ENCODE peak calls at places on chromosome 15, in ten cellular contexts. K is adrenal gland, I is heart left ventricle, F is A549, J is stomach, S is transverse colon, Q is ovary, T is IMR-90, N is HCT116, U is NB4. A is an unnamed sample.

GRCh38 chr15:47661661-47662180 is 55.6 kb upstream of the SEMA6D start:
- DNase-seq in I (no peak), U (no peak), N (no peak), Q (no peak), S (no peak), F (no peak), J (no peak), T (no peak), K (no peak), A (no peak)

GRCh38 chr15:70777156-70777926 is 14.0 kb upstream of the UACA start:
- DNase-seq in K (no peak), I (no peak), F (no peak), T (no peak), Q (no peak), S (no peak), N (no peak), U (peak), J (no peak), A (no peak)

GRCh38 chr15:79673416-79674123 is 223.2 kb downstream of the MTHFS start:
- DNase-seq in I (no peak), N (no peak), Q (no peak), S (no peak), J (no peak), U (peak), K (no peak), T (peak), F (peak), A (no peak)

GRCh38 chr15:95329362-95329761 is 1001.1 kb upstream of the NR2F2 start:
- DNase-seq in Q (peak), K (no peak), U (no peak), J (no peak), S (no peak), N (no peak), T (no peak), F (no peak), I (no peak), A (no peak)

GRCh38 chr15:78264304-78265136 is at the start of gene DNAJA4:
- DNase-seq in S (peak), N (no peak), F (no peak), J (peak), I (peak), K (peak), T (no peak), Q (peak), U (no peak), A (no peak)

GRCh38 chr15:64566629-64567427 is 106.5 kb downstream of the ZNF609 start:
- DNase-seq in K (no peak), Q (no peak), T (no peak), J (no peak), F (no peak), U (peak), N (no peak), S (no peak), I (no peak), A (no peak)

GRCh38 chr15:64894395-64895056 is 17.2 kb upstream of the ANKDD1A start:
- DNase-seq in Q (no peak), J (peak), F (no peak), I (peak), U (peak), S (peak), T (no peak), N (no peak), K (no peak), A (no peak)

GRCh38 chr15:98003976-98004375 is 43.5 kb downstream of the ARRDC4 start:
- DNase-seq in K (no peak), T (no peak), F (no peak), J (no peak), Q (no peak), S (no peak), N (no peak), I (no peak), U (no peak), A (no peak)

GRCh38 chr15:41559489-41560177 is 621 bp downstream of the TYRO3 start:
- DNase-seq in I (no peak), F (no peak), U (peak), J (no peak), N (no peak), S (no peak), K (no peak), T (no peak), Q (peak), A (peak)

GRCh38 chr15:80684697-80685096 is 10.4 kb upstream of the ABHD17C start:
- DNase-seq in N (no peak), T (no peak), U (no peak), S (no peak), Q (no peak), I (no peak), J (no peak), K (no peak), F (no peak), A (no peak)

GRCh38 chr15:58518626-58519025 is 86.8 kb downstream of the LIPC start:
- DNase-seq in S (no peak), T (no peak), K (no peak), N (no peak), J (no peak), U (peak), F (no peak), Q (no peak), I (no peak), A (no peak)

GRCh38 chr15:32943691-32944090 is 225.9 kb downstream of the GREM1 start:
- DNase-seq in J (no peak), N (no peak), T (peak), K (no peak), Q (no peak), S (no peak), F (no peak), I (no peak), U (no peak), A (no peak)

GRCh38 chr15:70164910-70165791 is 67.4 kb upstream of the TLE3 start:
- DNase-seq in Q (no peak), J (peak), F (no peak), U (no peak), S (no peak), T (no peak), K (peak), I (peak), N (no peak), A (no peak)

GRCh38 chr15:67116742-67117141 is 51.3 kb downstream of the SMAD3 start:
- DNase-seq in S (no peak), J (no peak), U (no peak), T (peak), Q (no peak), N (no peak), K (no peak), I (no peak), F (peak), A (no peak)

GRCh38 chr15:24955549-24955929 is 752 bp downstream of the SNRPN start:
- DNase-seq in I (peak), Q (peak), N (no peak), U (no peak), K (peak), J (no peak), S (no peak), F (peak), T (no peak), A (no peak)

GRCh38 chr15:88218557-88219214 is 37.9 kb downstream of the NTRK3 start:
- DNase-seq in Q (no peak), U (no peak), S (no peak), I (no peak), J (no peak), T (no peak), K (no peak), N (no peak), F (no peak), A (no peak)

GRCh38 chr15:99729920-99730319 is 3.3 kb downstream of the LYSMD4 start:
- DNase-seq in T (peak), F (no peak), I (no peak), Q (peak), U (peak), J (peak), N (no peak), S (no peak), K (no peak), A (no peak)

GRCh38 chr15:98715890-98716443 is 67.6 kb downstream of the IGF1R start:
- DNase-seq in S (no peak), K (no peak), J (no peak), N (no peak), F (no peak), T (no peak), I (no peak), Q (no peak), U (no peak), A (no peak)

GRCh38 chr15:73371812-73372211 is 3.1 kb upstream of the HCN4 start:
- DNase-seq in K (no peak), Q (no peak), U (no peak), F (no peak), T (no peak), I (no peak), J (no peak), N (no peak), S (no peak), A (no peak)

GRCh38 chr15:62515696-62516395 is 350.8 kb upstream of the C2CD4B start:
- DNase-seq in Q (no peak), I (no peak), S (no peak), N (no peak), T (no peak), F (no peak), K (no peak), U (no peak), J (no peak), A (no peak)

GRCh38 chr15:59296181-59296617 is 76.5 kb downstream of the MYO1E start:
- DNase-seq in S (no peak), N (no peak), K (no peak), Q (no peak), F (no peak), I (no peak), T (peak), U (no peak), J (no peak), A (no peak)

GRCh38 chr15:69648215-69648614 is 195.6 kb downstream of the RPLP1 start:
- DNase-seq in U (no peak), K (no peak), Q (no peak), T (no peak), N (no peak), F (no peak), I (no peak), J (no peak), S (no peak), A (no peak)

GRCh38 chr15:69719527-69719926 is 266.9 kb downstream of the RPLP1 start:
- DNase-seq in N (no peak), F (no peak), K (peak), J (peak), Q (no peak), U (peak), S (peak), I (no peak), T (no peak), A (no peak)

GRCh38 chr15:25176991-25177954 is 222.5 kb downstream of the SNRPN start:
- DNase-seq in F (no peak), N (no peak), T (no peak), U (no peak), I (peak), J (peak), Q (no peak), K (peak), S (peak), A (no peak)

GRCh38 chr15:60767134-60767824 is 288.3 kb upstream of the ICE2 start:
- DNase-seq in U (no peak), I (no peak), J (no peak), N (no peak), S (no peak), K (no peak), Q (no peak), F (no peak), T (no peak), A (no peak)

GRCh38 chr15:67823371-67824156 is 1.7 kb upstream of the SKOR1 start:
- DNase-seq in N (no peak), T (no peak), U (no peak), S (no peak), I (peak), J (no peak), F (no peak), K (no peak), Q (no peak), A (no peak)

GRCh38 chr15:56495050-56495449 is 30.1 kb upstream of the MNS1 start:
- DNase-seq in T (no peak), I (no peak), J (no peak), K (no peak), U (no peak), S (peak), Q (no peak), N (no peak), F (no peak), A (no peak)

GRCh38 chr15:58839485-58839884 is 68.4 kb downstream of the MINDY2 start:
- DNase-seq in J (no peak), K (no peak), Q (no peak), I (no peak), N (no peak), F (peak), S (no peak), T (peak), U (peak), A (peak)

GRCh38 chr15:48636511-48636910 is 9.0 kb downstream of the FBN1 start:
- DNase-seq in K (no peak), J (no peak), I (no peak), N (no peak), F (no peak), S (no peak), Q (no peak), U (no peak), T (no peak), A (no peak)

GRCh38 chr15:48395532-48396011 is 64.3 kb downstream of the DUT start:
- DNase-seq in K (no peak), U (no peak), T (peak), J (no peak), S (peak), N (no peak), Q (no peak), I (peak), F (no peak), A (peak)

GRCh38 chr15:91593653-91594052 is 259.9 kb upstream of the SLCO3A1 start:
- DNase-seq in U (no peak), F (no peak), N (no peak), K (no peak), T (no peak), I (no peak), Q (no peak), S (no peak), J (no peak), A (no peak)

GRCh38 chr15:34161329-34161953 is 48.5 kb downstream of the KATNBL1 start:
- DNase-seq in K (no peak), N (peak), J (no peak), S (no peak), T (peak), I (no peak), F (peak), U (peak), Q (no peak), A (no peak)

GRCh38 chr15:75104804-75105557 is 81.6 kb downstream of the PPCDC start:
- DNase-seq in F (peak), S (peak), T (peak), N (peak), J (no peak), K (peak), I (peak), Q (no peak), U (peak), A (peak)

GRCh38 chr15:25623708-25624107 is 184.9 kb upstream of the UBE3A start:
- DNase-seq in T (no peak), I (no peak), F (no peak), N (no peak), J (no peak), K (no peak), U (no peak), Q (no peak), S (no peak), A (no peak)

GRCh38 chr15:47834093-47834492 is 116.8 kb downstream of the SEMA6D start:
- DNase-seq in K (no peak), Q (no peak), F (no peak), J (no peak), T (no peak), U (no peak), N (no peak), I (no peak), S (no peak), A (no peak)

GRCh38 chr15:98514034-98514622 is 134.2 kb upstream of the IGF1R start:
- DNase-seq in J (no peak), U (no peak), F (no peak), Q (no peak), S (no peak), N (no peak), I (no peak), T (no peak), K (no peak), A (no peak)

GRCh38 chr15:58330836-58331561 is 100.8 kb upstream of the LIPC start:
- DNase-seq in J (no peak), I (no peak), F (no peak), S (no peak), Q (no peak), U (peak), K (no peak), T (no peak), N (no peak), A (no peak)

GRCh38 chr15:70420421-70421196 is 322.9 kb upstream of the TLE3 start:
- DNase-seq in Q (no peak), T (no peak), N (no peak), I (no peak), S (no peak), J (no peak), U (no peak), F (no peak), K (no peak), A (no peak)

GRCh38 chr15:67068724-67069400 is 3.5 kb downstream of the SMAD3 start:
- DNase-seq in I (no peak), K (no peak), U (peak), N (no peak), F (no peak), T (peak), S (no peak), Q (no peak), J (no peak), A (no peak)

GRCh38 chr15:70259030-70259424 is 161.3 kb upstream of the TLE3 start:
- DNase-seq in N (no peak), J (peak), K (peak), S (peak), I (peak), U (peak), F (no peak), T (peak), Q (peak), A (no peak)

GRCh38 chr15:30649952-30650929 is 24.3 kb downstream of the ARHGAP11B start:
- DNase-seq in F (no peak), N (no peak), U (peak), S (no peak), K (no peak), I (no peak), Q (no peak), T (peak), J (no peak), A (no peak)
- TF ChIP-seq POLR2A in F (no peak), N (no peak), U (no peak), S (no peak), K (no peak), I (no peak), Q (no peak), T (no peak), J (no peak), A (no peak)

DNA sequence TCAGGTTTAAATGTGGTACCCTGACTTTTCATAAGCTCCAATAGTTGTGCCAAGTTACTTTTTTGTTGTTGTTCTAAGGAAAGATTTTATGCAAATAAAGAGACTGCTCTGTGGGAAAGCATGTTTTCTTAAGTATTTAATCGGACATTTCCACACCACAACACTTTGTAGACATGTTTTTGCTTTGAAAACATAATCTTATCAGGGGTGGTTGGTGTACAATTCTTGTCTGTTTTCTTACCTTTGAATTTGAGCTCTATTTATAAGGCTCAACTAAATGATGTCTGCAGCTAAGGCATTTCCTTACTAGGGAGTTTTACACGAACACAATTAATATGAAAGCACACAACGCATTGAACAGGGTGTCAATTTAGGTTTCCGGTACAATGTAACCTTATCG is 81.5 kb upstream of the CDIN1 start:
- DNase-seq in I (no peak), F (no peak), N (no peak), J (no peak), U (no peak), K (no peak), T (no peak), Q (no peak), S (no peak), A (no peak)
- TF ChIP-seq POLR2A in I (no peak), F (no peak), N (no peak), J (no peak), U (no peak), K (no peak), T (no peak), Q (no peak), S (no peak), A (no peak)

GRCh38 chr15:101233651-101234281 is 18.1 kb downstream of the CHSY1 start:
- DNase-seq in I (no peak), F (no peak), N (no peak), U (no peak), T (no peak), Q (no peak), S (no peak), K (no peak), J (no peak), A (no peak)
- TF ChIP-seq POLR2A in I (no peak), F (no peak), N (no peak), U (no peak), T (no peak), Q (no peak), S (no peak), K (no peak), J (no peak), A (no peak)

GRCh38 chr15:51497806-51498205 is 124.8 kb downstream of the DMXL2 start:
- DNase-seq in S (no peak), T (no peak), N (no peak), Q (no peak), J (no peak), F (no peak), I (no peak), K (no peak), U (no peak), A (no peak)

GRCh38 chr15:51492528-51492927 is 130.0 kb downstream of the DMXL2 start:
- DNase-seq in S (no peak), Q (no peak), F (no peak), K (no peak), N (no peak), J (no peak), I (no peak), T (no peak), U (no peak), A (no peak)

GRCh38 chr15:51494411-51495314 is 127.9 kb downstream of the DMXL2 start:
- DNase-seq in Q (no peak), J (no peak), S (no peak), K (no peak), F (no peak), T (peak), N (no peak), U (no peak), I (no peak), A (no peak)

GRCh38 chr15:51493892-51494291 is 128.7 kb downstream of the DMXL2 start:
- DNase-seq in T (peak), I (no peak), F (no peak), U (no peak), N (no peak), J (no peak), Q (no peak), K (no peak), S (no peak), A (no peak)

GRCh38 chr15:51491941-51492340 is 130.6 kb downstream of the DMXL2 start:
- DNase-seq in T (no peak), Q (no peak), F (no peak), S (no peak), U (no peak), K (no peak), J (no peak), N (no peak), I (no peak), A (no peak)
- TF ChIP-seq POLR2A in T (no peak), Q (no peak), F (no peak), S (no peak), U (no peak), K (no peak), J (no peak), N (no peak), I (no peak), A (no peak)

DNA sequence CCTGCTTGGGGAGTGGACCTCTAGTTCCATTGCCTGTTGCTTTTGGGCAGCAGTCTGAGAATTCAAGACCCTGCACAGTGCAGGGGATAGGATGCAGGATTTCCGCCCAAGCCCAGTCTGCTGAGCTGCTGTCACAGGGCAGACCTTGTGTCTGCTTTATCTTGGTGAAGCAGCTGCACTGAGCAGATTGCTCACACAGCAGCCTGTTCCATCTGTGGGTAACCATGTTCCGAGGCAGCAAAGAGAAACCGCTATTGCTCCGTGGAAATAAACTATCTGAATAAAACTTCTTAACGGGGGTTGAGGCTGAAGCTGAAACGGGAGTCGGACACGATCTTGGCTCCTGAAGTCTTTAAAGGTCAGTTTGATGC is 202.3 kb downstream of the AKAP13 start:
- DNase-seq in F (no peak), J (peak), K (peak), S (peak), Q (peak), I (peak), N (no peak), T (peak), U (no peak), A (no peak)
- TF ChIP-seq POLR2A in F (no peak), J (no peak), K (peak), S (peak), Q (peak), I (no peak), N (no peak), T (no peak), U (no peak), A (no peak)

GRCh38 chr15:39598958-39599845 is 18.3 kb downstream of the THBS1 start:
- DNase-seq in F (no peak), J (no peak), S (no peak), T (peak), U (no peak), K (no peak), N (no peak), Q (no peak), I (no peak), A (no peak)

GRCh38 chr15:39597751-39598185 is 16.9 kb downstream of the THBS1 start:
- DNase-seq in I (no peak), U (no peak), N (no peak), J (no peak), T (peak), F (no peak), Q (no peak), S (no peak), K (no peak), A (no peak)

GRCh38 chr15:39599871-39600270 is 19.0 kb downstream of the THBS1 start:
- DNase-seq in K (no peak), F (no peak), U (no peak), I (no peak), S (no peak), T (peak), N (no peak), J (no peak), Q (no peak), A (no peak)

GRCh38 chr15:39597336-39597735 is 16.5 kb downstream of the THBS1 start:
- DNase-seq in U (no peak), J (no peak), N (no peak), I (no peak), S (no peak), K (no peak), T (no peak), Q (no peak), F (no peak), A (no peak)

GRCh38 chr15:39598186-39598850 is 17.4 kb downstream of the THBS1 start:
- DNase-seq in J (no peak), Q (no peak), U (no peak), N (no peak), S (no peak), K (no peak), T (peak), I (no peak), F (no peak), A (no peak)
- TF ChIP-seq POLR2A in J (no peak), Q (no peak), U (no peak), N (no peak), S (no peak), K (no peak), T (peak), I (no peak), F (no peak), A (no peak)

GRCh38 chr15:96330450-96331140 is at the start of gene NR2F2:
- DNase-seq in U (peak), N (peak), I (peak), K (peak), J (peak), F (peak), S (peak), Q (peak), T (peak), A (peak)
- TF ChIP-seq POLR2A in U (peak), N (peak), I (peak), K (peak), J (peak), F (peak), S (peak), Q (peak), T (peak), A (peak)

A was measured in H54.